ENCODE peak calls at places on chromosomes 13 and 19, in eight cellular contexts. One of them, this sample, is unnamed.

GRCh38 chr13:98961204-98962105 is 16.4 kb downstream of the DOCK9 start:
- DNase-seq in nucleus accumbens: no peak
- DNase-seq in hepatic stellate cell: no peak
- DNase-seq in posterior cingulate gyrus: no peak
- DNase-seq in NCI-H774: no peak
- DNase-seq in NCI-H1436: no peak
- DNase-seq in anterior cingulate cortex: no peak
- DNase-seq in NCI-H1092: no peak
- DNase-seq in this sample: no peak

GRCh38 chr13:51158365-51158764 is 47.3 kb upstream of the C13orf42 start:
- DNase-seq in nucleus accumbens: no peak
- DNase-seq in hepatic stellate cell: no peak
- DNase-seq in posterior cingulate gyrus: no peak
- DNase-seq in NCI-H774: no peak
- DNase-seq in NCI-H1436: no peak
- DNase-seq in anterior cingulate cortex: no peak
- DNase-seq in NCI-H1092: no peak
- DNase-seq in this sample: peak

GRCh38 chr19:3389876-3390361 is 23.5 kb downstream of the NFIC start:
- DNase-seq in nucleus accumbens: no peak
- DNase-seq in hepatic stellate cell: no peak
- DNase-seq in posterior cingulate gyrus: no peak
- DNase-seq in NCI-H774: no peak
- DNase-seq in NCI-H1436: no peak
- DNase-seq in anterior cingulate cortex: no peak
- DNase-seq in NCI-H1092: peak
- DNase-seq in this sample: peak

GRCh38 chr19:19445911-19446361 is 40.5 kb downstream of the GATAD2A start:
- DNase-seq in nucleus accumbens: no peak
- DNase-seq in hepatic stellate cell: no peak
- DNase-seq in posterior cingulate gyrus: no peak
- DNase-seq in NCI-H774: no peak
- DNase-seq in NCI-H1436: no peak
- DNase-seq in anterior cingulate cortex: no peak
- DNase-seq in NCI-H1092: no peak
- DNase-seq in this sample: no peak

GRCh38 chr13:113555141-113555540 is 29.4 kb upstream of the TFDP1 start:
- DNase-seq in nucleus accumbens: no peak
- DNase-seq in hepatic stellate cell: no peak
- DNase-seq in posterior cingulate gyrus: no peak
- DNase-seq in NCI-H774: no peak
- DNase-seq in NCI-H1436: no peak
- DNase-seq in anterior cingulate cortex: no peak
- DNase-seq in NCI-H1092: no peak
- DNase-seq in this sample: no peak

GRCh38 chr19:50190439-50190891 is 13.0 kb upstream of the MYH14 start:
- DNase-seq in nucleus accumbens: no peak
- DNase-seq in hepatic stellate cell: no peak
- DNase-seq in posterior cingulate gyrus: no peak
- DNase-seq in NCI-H774: no peak
- DNase-seq in NCI-H1436: no peak
- DNase-seq in anterior cingulate cortex: no peak
- DNase-seq in NCI-H1092: no peak
- DNase-seq in this sample: no peak

GRCh38 chr13:91544723-91545122 is 146.3 kb downstream of the GPC5 start:
- DNase-seq in nucleus accumbens: peak
- DNase-seq in hepatic stellate cell: no peak
- DNase-seq in posterior cingulate gyrus: no peak
- DNase-seq in NCI-H774: no peak
- DNase-seq in NCI-H1436: no peak
- DNase-seq in anterior cingulate cortex: no peak
- DNase-seq in NCI-H1092: no peak
- DNase-seq in this sample: no peak

GRCh38 chr13:114154476-114154875 is 22.1 kb upstream of the RASA3 start:
- DNase-seq in nucleus accumbens: no peak
- DNase-seq in hepatic stellate cell: no peak
- DNase-seq in posterior cingulate gyrus: no peak
- DNase-seq in NCI-H774: no peak
- DNase-seq in NCI-H1436: no peak
- DNase-seq in anterior cingulate cortex: no peak
- DNase-seq in NCI-H1092: no peak
- DNase-seq in this sample: no peak

GRCh38 chr13:28621439-28621838 is 37.5 kb upstream of the POMP start:
- DNase-seq in nucleus accumbens: no peak
- DNase-seq in hepatic stellate cell: no peak
- DNase-seq in posterior cingulate gyrus: no peak
- DNase-seq in NCI-H774: no peak
- DNase-seq in NCI-H1436: no peak
- DNase-seq in anterior cingulate cortex: no peak
- DNase-seq in NCI-H1092: no peak
- DNase-seq in this sample: no peak

GRCh38 chr13:99231726-99232125 is 26.5 kb downstream of the GPR18 start:
- DNase-seq in nucleus accumbens: no peak
- DNase-seq in hepatic stellate cell: no peak
- DNase-seq in posterior cingulate gyrus: no peak
- DNase-seq in NCI-H774: no peak
- DNase-seq in NCI-H1436: no peak
- DNase-seq in anterior cingulate cortex: no peak
- DNase-seq in NCI-H1092: no peak
- DNase-seq in this sample: no peak

GRCh38 chr13:95039415-95039814 is 261.8 kb downstream of the ABCC4 start:
- DNase-seq in nucleus accumbens: no peak
- DNase-seq in hepatic stellate cell: no peak
- DNase-seq in posterior cingulate gyrus: no peak
- DNase-seq in NCI-H774: no peak
- DNase-seq in NCI-H1436: no peak
- DNase-seq in anterior cingulate cortex: no peak
- DNase-seq in NCI-H1092: no peak
- DNase-seq in this sample: no peak

GRCh38 chr19:58228584-58229254 is at the start of gene ZNF544:
- DNase-seq in nucleus accumbens: peak
- DNase-seq in hepatic stellate cell: peak
- DNase-seq in posterior cingulate gyrus: peak
- DNase-seq in NCI-H774: peak
- DNase-seq in NCI-H1436: peak
- DNase-seq in anterior cingulate cortex: peak
- DNase-seq in NCI-H1092: peak
- DNase-seq in this sample: peak

GRCh38 chr13:109918179-109918651 is 131.8 kb upstream of the IRS2 start:
- DNase-seq in nucleus accumbens: no peak
- DNase-seq in hepatic stellate cell: no peak
- DNase-seq in posterior cingulate gyrus: no peak
- DNase-seq in NCI-H774: no peak
- DNase-seq in NCI-H1436: no peak
- DNase-seq in anterior cingulate cortex: no peak
- DNase-seq in NCI-H1092: no peak
- DNase-seq in this sample: no peak

GRCh38 chr13:113802761-113803160 is 43.7 kb downstream of the TMEM255B start:
- DNase-seq in nucleus accumbens: no peak
- DNase-seq in hepatic stellate cell: no peak
- DNase-seq in posterior cingulate gyrus: no peak
- DNase-seq in NCI-H774: no peak
- DNase-seq in NCI-H1436: no peak
- DNase-seq in anterior cingulate cortex: no peak
- DNase-seq in NCI-H1092: no peak
- DNase-seq in this sample: peak

GRCh38 chr13:62250501-62251175 is 835.0 kb upstream of the PCDH20 start:
- DNase-seq in nucleus accumbens: no peak
- DNase-seq in hepatic stellate cell: no peak
- DNase-seq in posterior cingulate gyrus: no peak
- DNase-seq in NCI-H774: no peak
- DNase-seq in NCI-H1436: no peak
- DNase-seq in anterior cingulate cortex: no peak
- DNase-seq in NCI-H1092: no peak
- DNase-seq in this sample: no peak